ENCODE peak calls at places on chromosome 10, in four cellular contexts. R is gastrocnemius medialis, X is adrenal gland, I is uterus. P is an unnamed sample.

GRCh38 chr10:8402469-8403074 is 348.1 kb downstream of the GATA3 start:
- DNase-seq in I (no peak), R (no peak), X (no peak), P (no peak)

GRCh38 chr10:4662576-4663161 is 163.3 kb upstream of the AKR1E2 start:
- DNase-seq in R (peak), X (no peak), I (no peak), P (no peak)

GRCh38 chr10:90742189-90742588 is 115.7 kb downstream of the HTR7 start:
- DNase-seq in R (no peak), I (no peak), X (no peak), P (no peak)

GRCh38 chr10:69222157-69223027 is 2.3 kb downstream of the HKDC1 start:
- DNase-seq in X (no peak), I (no peak), R (no peak), P (peak)

GRCh38 chr10:69800109-69800508 is 1.6 kb upstream of the COL13A1 start:
- DNase-seq in X (peak), R (no peak), I (no peak), P (peak)

GRCh38 chr10:121668336-121669009 is 70.2 kb upstream of the FGFR2 start:
- DNase-seq in R (no peak), I (peak), X (peak), P (no peak)

GRCh38 chr10:96708456-96708855 is 11.9 kb downstream of the PIK3AP1 start:
- DNase-seq in R (no peak), I (no peak), X (no peak), P (no peak)

GRCh38 chr10:74936577-74937445 is 110.4 kb downstream of the KAT6B start:
- DNase-seq in X (no peak), R (no peak), I (no peak), P (no peak)

GRCh38 chr10:93616844-93617360 is 4.6 kb downstream of the PDE6C start:
- DNase-seq in R (no peak), X (no peak), I (no peak), P (no peak)

GRCh38 chr10:62433901-62434300 is 59.7 kb downstream of the ZNF365 start:
- DNase-seq in R (no peak), X (no peak), I (no peak), P (no peak)

GRCh38 chr10:114714281-114714741 is 56.2 kb upstream of the ABLIM1 start:
- DNase-seq in X (no peak), I (no peak), R (no peak), P (no peak)

GRCh38 chr10:78925800-78926319 is 142.9 kb upstream of the ZMIZ1 start:
- DNase-seq in X (no peak), I (no peak), R (no peak), P (no peak)

GRCh38 chr10:12971001-12971788 is 30.3 kb downstream of the CCDC3 start:
- DNase-seq in R (no peak), I (no peak), X (no peak), P (no peak)

GRCh38 chr10:121237718-121238117 is 360.5 kb downstream of the FGFR2 start:
- DNase-seq in I (no peak), X (no peak), R (no peak), P (no peak)

GRCh38 chr10:16986406-16987128 is 143.0 kb downstream of the CUBN start:
- DNase-seq in I (no peak), X (no peak), R (no peak), P (no peak)

GRCh38 chr10:80204193-80204714 is 1.1 kb downstream of the ANXA11 start:
- DNase-seq in X (no peak), R (no peak), I (no peak), P (no peak)

GRCh38 chr10:102403115-102403514 is 7.6 kb downstream of the NFKB2 start:
- DNase-seq in X (no peak), R (no peak), I (no peak), P (no peak)

GRCh38 chr10:25483999-25484398 is 309.2 kb downstream of the GPR158 start:
- DNase-seq in X (no peak), I (no peak), R (no peak), P (no peak)

GRCh38 chr10:3452234-3452633 is 279.7 kb upstream of the PITRM1 start:
- DNase-seq in R (no peak), I (no peak), X (no peak), P (no peak)

GRCh38 chr10:81146436-81146835 is 608.7 kb downstream of the SH2D4B start:
- DNase-seq in R (no peak), I (no peak), X (no peak), P (no peak)

GRCh38 chr10:26085549-26085948 is 131.0 kb upstream of the GAD2 start:
- DNase-seq in R (no peak), I (no peak), X (no peak), P (no peak)

GRCh38 chr10:86254526-86255174 is 111.9 kb downstream of the GRID1 start:
- DNase-seq in I (no peak), X (no peak), R (no peak), P (no peak)

GRCh38 chr10:22761569-22762220 is 47.3 kb upstream of the PIP4K2A start:
- DNase-seq in R (no peak), X (no peak), I (no peak), P (no peak)

GRCh38 chr10:22758862-22759261 is 44.5 kb upstream of the PIP4K2A start:
- DNase-seq in R (no peak), I (no peak), X (no peak), P (no peak)

GRCh38 chr10:22764639-22765038 is 50.3 kb upstream of the PIP4K2A start:
- DNase-seq in R (no peak), X (no peak), I (no peak), P (no peak)

GRCh38 chr10:22754298-22754697 is 39.9 kb upstream of the PIP4K2A start:
- DNase-seq in I (no peak), X (no peak), R (no peak), P (no peak)

DNA sequence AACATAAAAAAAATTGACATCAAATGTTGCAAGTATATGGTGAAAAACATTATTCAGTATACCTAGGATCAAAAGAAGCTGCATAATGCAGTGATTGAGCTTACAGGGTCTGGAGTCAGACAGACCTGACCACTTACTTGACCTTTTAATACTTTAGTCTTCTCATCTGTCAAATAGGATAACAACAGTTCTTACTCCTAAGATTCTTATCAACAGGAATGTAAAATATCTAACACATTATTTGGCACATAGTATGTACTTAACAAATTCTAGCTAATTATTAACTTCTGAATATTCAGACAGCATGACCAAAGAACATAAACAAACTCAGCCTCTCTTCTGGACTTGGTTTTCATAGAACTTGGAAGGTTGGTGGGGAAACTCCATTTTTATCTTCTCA is 45.6 kb upstream of the PIP4K2A start:
- DNase-seq in X (no peak), R (no peak), I (no peak), P (no peak)
- TF ChIP-seq POLR2A in X (no peak), R (no peak), I (no peak), P (no peak)

GRCh38 chr10:132721725-132722124 is 64.2 kb downstream of the NKX6-2 start:
- DNase-seq in I (no peak), R (no peak), X (no peak), P (no peak)
- H3K27ac ChIP-seq in I (no peak), R (peak), X (no peak), P (no peak)

GRCh38 chr10:71856619-71857018 is 5.6 kb upstream of the PSAP start:
- DNase-seq in I (no peak), R (no peak), X (no peak), P (no peak)

GRCh38 chr10:71864861-71865473 is 13.9 kb upstream of the PSAP start:
- DNase-seq in R (no peak), X (peak), I (no peak), P (no peak)

GRCh38 chr10:71863203-71863602 is 12.2 kb upstream of the PSAP start:
- DNase-seq in X (no peak), R (no peak), I (no peak), P (no peak)

GRCh38 chr10:71857934-71858890 is 7.2 kb upstream of the PSAP start:
- DNase-seq in X (peak), I (no peak), R (peak), P (no peak)

DNA sequence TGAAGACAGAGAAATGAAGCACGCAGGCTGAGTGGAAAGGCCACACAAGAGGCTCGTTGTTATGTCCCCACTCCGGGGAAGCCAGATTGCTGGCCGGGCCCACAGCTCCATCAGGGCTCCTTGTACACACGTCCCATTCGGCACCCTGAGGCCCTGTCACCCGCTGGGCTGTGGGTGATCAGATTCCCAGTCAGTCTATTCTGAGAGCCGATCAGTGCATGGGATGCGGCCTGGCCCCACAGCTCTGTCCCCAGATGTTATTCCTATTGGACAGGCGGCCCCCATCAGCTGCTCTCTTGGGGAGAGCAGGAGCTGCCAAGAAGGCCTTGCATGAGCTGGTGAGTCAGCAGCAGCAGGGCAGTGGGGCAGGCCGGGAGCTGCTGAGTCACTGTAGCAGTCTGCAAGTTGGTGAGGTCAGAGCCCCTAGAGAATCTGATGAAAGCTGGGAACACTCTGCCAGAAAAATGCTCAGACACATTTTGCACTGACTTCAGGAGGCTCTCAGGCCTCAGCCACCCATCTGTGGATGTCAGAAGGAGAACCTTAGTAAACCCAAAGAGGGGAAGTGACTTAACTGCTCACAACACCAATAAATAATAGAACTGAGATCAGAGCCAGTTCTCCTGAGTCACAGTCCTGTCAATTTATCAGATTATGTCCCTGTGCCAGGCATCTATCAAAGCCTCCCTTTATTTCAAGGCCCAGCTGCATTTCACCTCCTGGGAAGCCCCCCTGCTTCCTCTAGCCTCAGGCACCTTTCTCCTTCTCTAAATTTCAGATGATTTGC is 9.4 kb upstream of the PSAP start:
- DNase-seq in X (peak), I (peak), R (peak), P (peak)
- TF ChIP-seq POLR2A in X (no peak), I (no peak), R (peak), P (no peak)

DNA sequence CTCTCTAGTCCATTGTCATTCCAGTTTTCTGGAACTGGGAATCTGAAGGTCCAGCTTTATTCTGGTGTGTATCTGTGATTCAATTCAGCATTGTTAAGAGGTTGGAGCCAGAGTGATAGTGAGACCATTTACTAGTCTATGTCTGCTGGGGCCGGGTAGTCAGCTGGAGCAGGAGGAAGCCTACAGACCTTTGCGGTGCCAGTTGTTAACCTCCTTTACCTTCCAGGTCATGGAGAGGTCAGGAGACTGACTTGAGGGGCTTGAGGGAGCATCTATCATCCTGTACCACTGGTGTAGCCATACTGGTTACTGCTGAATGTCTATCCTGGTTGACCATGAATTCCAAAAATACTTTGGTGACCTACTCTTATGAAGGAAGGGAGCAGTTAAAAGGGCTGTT is 9.2 kb upstream of the CSTF2T start:
- DNase-seq in I (no peak), R (no peak), X (no peak), P (no peak)
- H3K27ac ChIP-seq in I (peak), R (no peak), X (no peak), P (no peak)

GRCh38 chr10:112818381-112818780 is 131.7 kb upstream of the TCF7L2 start:
- DNase-seq in R (no peak), I (no peak), X (no peak), P (no peak)

GRCh38 chr10:112821042-112821441 is 129.0 kb upstream of the TCF7L2 start:
- DNase-seq in I (no peak), R (no peak), X (no peak), P (no peak)

GRCh38 chr10:112821663-112822062 is 128.4 kb upstream of the TCF7L2 start:
- DNase-seq in X (no peak), I (no peak), R (no peak), P (no peak)

GRCh38 chr10:112819231-112819630 is 130.8 kb upstream of the TCF7L2 start:
- DNase-seq in R (no peak), X (no peak), I (no peak), P (no peak)

DNA sequence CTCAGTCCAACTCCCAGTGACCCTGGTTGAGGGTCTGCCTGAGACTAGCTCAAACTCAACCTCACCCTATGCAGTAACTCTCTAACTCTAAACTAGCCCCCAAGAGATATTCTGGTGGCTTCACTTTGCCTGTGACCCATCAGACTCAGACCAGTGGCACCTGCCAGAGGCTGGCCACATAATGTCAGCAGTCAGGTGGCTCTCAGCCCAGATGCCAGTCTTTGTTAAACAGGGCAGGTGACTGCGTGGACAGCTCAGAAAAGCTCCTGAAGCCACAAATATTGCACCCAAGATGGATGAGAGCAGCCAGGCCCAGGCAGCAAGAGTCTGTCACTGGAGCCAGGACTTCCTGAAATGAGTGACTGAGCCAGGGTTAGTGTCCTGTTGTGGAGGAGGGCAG is 129.7 kb upstream of the TCF7L2 start:
- DNase-seq in X (no peak), R (no peak), I (no peak), P (no peak)
- TF ChIP-seq POLR2A in X (no peak), R (no peak), I (no peak), P (no peak)

DNA sequence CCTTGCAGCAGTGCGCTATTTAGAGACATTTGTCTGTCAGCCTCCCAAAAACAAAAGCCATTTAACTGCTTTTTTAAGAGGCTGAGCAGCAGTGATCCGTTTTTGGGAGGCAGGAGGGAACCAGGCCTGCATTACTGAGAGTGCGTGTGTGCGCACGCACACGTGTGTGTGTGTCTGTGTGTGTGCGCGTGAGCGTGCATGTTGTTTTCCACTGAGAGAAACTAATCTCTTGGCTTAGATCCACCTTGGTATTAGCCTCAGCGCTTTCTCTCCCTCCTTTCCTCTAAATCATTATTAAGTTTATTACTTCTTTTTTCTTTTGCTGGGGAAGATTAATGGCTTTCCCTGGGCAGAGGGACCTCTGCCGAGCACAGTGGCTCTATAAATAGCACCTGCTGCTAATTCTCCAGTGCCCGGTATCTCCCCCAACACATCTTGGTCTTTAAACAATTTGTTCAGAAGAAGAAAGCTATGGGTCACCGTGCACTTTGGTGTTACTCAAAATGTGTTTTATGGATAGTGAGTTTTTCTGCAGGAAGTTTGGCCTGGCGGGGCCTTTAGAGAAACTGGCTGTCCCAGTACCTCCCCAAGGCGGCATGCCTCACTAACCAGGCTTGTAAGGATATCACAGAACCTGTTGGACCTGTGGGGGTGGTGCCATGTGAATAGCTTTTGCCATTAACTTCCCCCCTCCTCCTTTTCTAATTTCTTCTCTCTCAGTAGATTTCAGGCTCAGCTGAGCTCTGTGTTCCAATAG is 70.0 kb upstream of the RAB11FIP2 start:
- DNase-seq in R (no peak), I (peak), X (no peak), P (no peak)
- H3K27ac ChIP-seq in R (no peak), I (peak), X (no peak), P (no peak)

GRCh38 chr10:45152726-45153125 is 152.0 kb downstream of the ZNF22 start:
- DNase-seq in R (no peak), I (no peak), X (no peak), P (no peak)
- TF ChIP-seq POLR2A in R (no peak), I (no peak), X (no peak), P (no peak)

P was measured in tibial nerve.